ENCODE peak calls at places on chromosomes 3 and 15, in eight cellular contexts. S is A549, M is HepG2, F is K562, C is HCT116, D is SK-N-SH, I is H1, O is GM12878. X is an unnamed sample.

GRCh38 chr3:141769171-141769894 is 6.1 kb downstream of the GRK7 start:
- DNase-seq in S (no peak), M (peak; percentile 28), F (peak; percentile 37), C (no peak), D (peak; percentile 77), I (no peak), O (no peak), X (peak; percentile 31)

GRCh38 chr3:89426060-89426459 is 318.6 kb downstream of the EPHA3 start:
- DNase-seq in S (no peak), M (no peak), F (no peak), C (no peak), D (no peak), I (no peak), O (no peak), X (no peak)

GRCh38 chr3:116939091-116939490 is 229.5 kb downstream of the TUSC7 start:
- DNase-seq in S (no peak), M (no peak), F (no peak), C (no peak), D (no peak), I (no peak), O (no peak), X (no peak)

GRCh38 chr15:100284191-100284590 is 57.6 kb downstream of the ADAMTS17 start:
- DNase-seq in S (no peak), M (no peak), F (no peak), C (no peak), D (no peak), I (no peak), O (no peak), X (no peak)

GRCh38 chr15:60091150-60091549 is 87.0 kb downstream of the FOXB1 start:
- DNase-seq in S (peak; percentile 65), M (peak; percentile 51), F (no peak), C (no peak), D (no peak), I (no peak), O (no peak), X (peak; percentile 83)

GRCh38 chr15:68712886-68713285 is 107.8 kb downstream of the ANP32A start:
- DNase-seq in S (no peak), M (no peak), F (no peak), C (no peak), D (no peak), I (no peak), O (no peak), X (no peak)

GRCh38 chr3:130258532-130258952 is 86.9 kb upstream of the COL6A5 start:
- DNase-seq in S (no peak), M (no peak), F (peak; percentile 38), C (no peak), D (no peak), I (no peak), O (no peak), X (no peak)

GRCh38 chr15:89187911-89188514 is 33.4 kb downstream of the RLBP1 start:
- DNase-seq in S (no peak), M (no peak), F (no peak), C (no peak), D (no peak), I (no peak), O (no peak), X (peak; percentile 42)

GRCh38 chr15:72169236-72169920 is 28.2 kb downstream of the GRAMD2A start:
- DNase-seq in S (no peak), M (no peak), F (no peak), C (no peak), D (no peak), I (no peak), O (no peak), X (no peak)

GRCh38 chr3:198062068-198062465 is 102.0 kb downstream of the LMLN start:
- DNase-seq in S (no peak), M (no peak), F (no peak), C (no peak), D (no peak), I (no peak), O (no peak), X (no peak)

GRCh38 chr15:90481023-90481422 is 48.7 kb upstream of the CRTC3 start:
- DNase-seq in S (no peak), M (no peak), F (no peak), C (no peak), D (no peak), I (no peak), O (no peak), X (no peak)

GRCh38 chr3:196096382-196096953 is 14.6 kb upstream of the TFRC start:
- DNase-seq in S (no peak), M (no peak), F (no peak), C (no peak), D (no peak), I (no peak), O (peak; percentile 87), X (no peak)

GRCh38 chr15:57509121-57509520 is 82.6 kb upstream of the MYZAP start:
- DNase-seq in S (no peak), M (no peak), F (no peak), C (no peak), D (no peak), I (no peak), O (no peak), X (no peak)

GRCh38 chr15:69092159-69092558 is 68.3 kb upstream of the GLCE start:
- DNase-seq in S (peak; percentile 52), M (peak; percentile 18), F (no peak), C (no peak), D (no peak), I (no peak), O (no peak), X (peak; percentile 64)

DNA sequence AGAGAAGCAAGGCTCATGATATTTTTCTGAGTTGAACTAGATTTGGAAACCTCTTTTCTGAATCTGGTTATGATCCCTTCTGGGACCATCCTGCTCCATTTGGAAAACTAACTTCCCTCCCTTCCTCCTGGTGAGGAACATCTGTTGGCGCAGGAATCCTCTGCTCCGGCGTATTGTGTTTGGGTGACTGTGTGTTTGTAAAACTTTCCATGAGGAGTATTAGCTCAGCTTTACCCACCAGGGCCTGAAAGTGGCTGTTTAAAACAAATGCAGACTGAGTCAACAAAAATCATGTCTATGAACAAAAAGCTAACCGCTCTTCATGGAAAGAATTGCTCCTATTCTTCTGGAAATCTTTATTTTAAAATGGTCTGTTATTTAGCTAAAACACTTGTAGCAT is 17.7 kb downstream of the STARD9 start:
- DNase-seq in S (no peak), M (no peak), F (no peak), C (no peak), D (no peak), I (no peak), O (no peak), X (peak; percentile 21)
- TF ChIP-seq RAD21 in S (no peak), M (no peak), F (no peak), C (no peak), D (no peak), I (no peak), O (no peak), X (no peak)

GRCh38 chr3:179321585-179322322 is 1.1 kb upstream of the ZNF639 start:
- DNase-seq in S (peak; percentile 39), M (peak; percentile 29), F (peak; percentile 53), C (no peak), D (peak; percentile 56), I (peak; percentile 54), O (no peak), X (peak; percentile 63)
- TF ChIP-seq RAD21 in S (peak; percentile 49), M (peak; percentile 40), F (peak; percentile 79), C (peak; percentile 74), D (peak; percentile 70), I (peak; percentile 73), O (peak; percentile 19), X (peak; percentile 70)

DNA sequence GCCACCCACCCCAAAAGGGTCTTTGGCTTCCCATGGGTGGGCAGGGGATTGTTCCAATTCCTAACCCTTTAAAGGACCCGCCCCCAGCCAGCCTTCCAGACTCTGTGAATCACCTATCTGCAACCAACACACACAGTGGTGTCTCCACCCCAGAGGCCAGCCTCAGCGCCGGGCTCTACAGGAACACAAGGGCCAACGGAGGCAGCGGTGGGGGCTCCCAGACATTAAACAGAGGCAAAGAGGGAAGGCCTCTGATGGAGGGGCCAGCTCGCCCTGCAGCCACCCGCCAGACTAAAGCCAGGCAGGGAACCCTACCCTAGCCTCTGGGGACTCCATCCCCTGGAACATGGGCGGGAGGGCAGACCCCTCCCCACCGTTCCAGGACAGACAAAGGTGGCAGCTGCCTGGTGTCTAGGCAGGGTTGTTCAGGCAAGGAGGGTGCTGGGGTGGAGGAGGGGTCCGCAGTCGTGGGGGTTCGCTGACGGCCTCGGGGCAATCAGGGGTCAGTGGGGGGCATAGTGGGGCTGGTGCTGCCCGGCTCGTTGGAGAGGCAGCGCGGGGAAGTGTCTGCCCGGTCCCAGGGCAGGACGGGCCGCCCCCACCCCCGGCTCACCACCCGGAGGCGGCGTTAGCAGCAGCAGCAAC is 446 bp downstream of the SHISA5 start:
- DNase-seq in S (no peak), M (no peak), F (peak; percentile 51), C (no peak), D (no peak), I (peak; percentile 78), O (no peak), X (peak; percentile 42)
- TF ChIP-seq RAD21 in S (no peak), M (no peak), F (no peak), C (no peak), D (no peak), I (no peak), O (no peak), X (no peak)

GRCh38 chr3:19346734-19347133 is 198.4 kb downstream of the KCNH8 start:
- DNase-seq in S (no peak), M (no peak), F (no peak), C (no peak), D (no peak), I (no peak), O (no peak), X (no peak)

GRCh38 chr3:19342428-19342827 is 194.1 kb downstream of the KCNH8 start:
- DNase-seq in S (no peak), M (no peak), F (no peak), C (no peak), D (no peak), I (no peak), O (no peak), X (no peak)

GRCh38 chr3:19348929-19349564 is 200.7 kb downstream of the KCNH8 start:
- DNase-seq in S (peak; percentile 8), M (peak; percentile 8), F (peak; percentile 33), C (peak; percentile 13), D (peak; percentile 20), I (no peak), O (no peak), X (peak; percentile 1)

GRCh38 chr3:19348500-19348899 is 200.2 kb downstream of the KCNH8 start:
- DNase-seq in S (no peak), M (no peak), F (no peak), C (no peak), D (no peak), I (no peak), O (no peak), X (no peak)

DNA sequence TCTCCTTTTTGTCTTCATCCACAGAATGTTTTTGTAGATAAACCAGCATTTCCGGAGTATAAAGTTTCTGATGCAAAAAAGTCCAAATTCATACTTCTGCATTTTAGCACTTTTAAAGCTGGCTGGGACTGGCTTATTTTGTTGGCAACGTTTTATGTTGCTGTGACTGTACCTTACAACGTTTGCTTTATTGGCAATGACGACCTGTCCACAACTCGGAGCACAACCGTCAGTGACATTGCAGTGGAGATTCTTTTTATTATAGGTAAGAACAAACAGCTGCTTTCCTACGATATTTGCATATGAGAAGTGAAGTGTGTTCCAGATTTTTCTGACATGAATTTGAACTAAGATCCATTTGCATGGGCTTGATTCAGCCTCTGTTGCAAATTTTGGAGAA is 199.4 kb downstream of the KCNH8 start:
- DNase-seq in S (no peak), M (no peak), F (no peak), C (no peak), D (no peak), I (no peak), O (no peak), X (no peak)
- TF ChIP-seq RAD21 in S (no peak), M (no peak), F (no peak), C (no peak), D (no peak), I (no peak), O (no peak), X (no peak)

GRCh38 chr3:186930143-186930638 is at the start of gene ST6GAL1:
- DNase-seq in S (peak; percentile 21), M (peak; percentile 43), F (peak; percentile 81), C (peak; percentile 29), D (peak; percentile 90), I (peak; percentile 88), O (peak; percentile 27), X (peak; percentile 37)
- TF ChIP-seq RAD21 in S (peak; percentile 13), M (peak; percentile 26), F (peak; percentile 84), C (no peak), D (peak; percentile 48), I (peak; percentile 39), O (peak; percentile 37), X (peak; percentile 23)